ENCODE peak calls at places on chromosomes 16 and 17, in six cellular contexts. T, R, L, K, B and F are unnamed samples.

GRCh38 chr17:57284984-57285646 is 28.8 kb downstream of the MSI2 start:
- DNase-seq in T (no peak), K (no peak), L (no peak), B (no peak), R (peak), F (no peak)

GRCh38 chr17:62653831-62654829 is 26.7 kb downstream of the MRC2 start:
- DNase-seq in T (peak), K (peak), B (peak), R (peak), L (peak), F (no peak)

GRCh38 chr16:11672206-11673090 is 4.2 kb downstream of the SNN start:
- DNase-seq in T (peak), L (peak), K (no peak), B (no peak), R (no peak), F (no peak)

GRCh38 chr17:12047977-12048376 is 27.3 kb downstream of the MAP2K4 start:
- DNase-seq in K (no peak), R (no peak), T (no peak), L (no peak), B (no peak), F (no peak)

GRCh38 chr17:60909405-60909804 is 231.8 kb downstream of the BCAS3 start:
- DNase-seq in B (no peak), K (no peak), L (no peak), T (no peak), R (no peak), F (no peak)

GRCh38 chr17:76139801-76140660 is 1.0 kb downstream of the FOXJ1 start:
- DNase-seq in K (peak), B (no peak), T (no peak), R (peak), L (no peak), F (no peak)

GRCh38 chr16:733382-734207 is 6.7 kb downstream of the HAGHL start:
- DNase-seq in T (no peak), R (peak), K (no peak), L (no peak), B (no peak), F (no peak)

GRCh38 chr17:50064253-50064991 is 8.5 kb downstream of the ITGA3 start:
- DNase-seq in K (peak), R (peak), B (peak), L (no peak), T (peak), F (peak)

GRCh38 chr17:8463089-8463488 is 27.4 kb downstream of the NDEL1 start:
- DNase-seq in T (no peak), K (no peak), B (no peak), L (no peak), R (no peak), F (no peak)

GRCh38 chr17:17849863-17850373 is 13.1 kb upstream of the SREBF1 start:
- DNase-seq in L (peak), B (no peak), K (no peak), T (no peak), R (peak), F (no peak)

GRCh38 chr17:56678249-56679144 is 85.0 kb downstream of the NOG start:
- DNase-seq in K (no peak), L (no peak), B (no peak), T (no peak), R (peak), F (no peak)

GRCh38 chr17:6110592-6110991 is 40.4 kb downstream of the WSCD1 start:
- DNase-seq in K (no peak), B (no peak), T (no peak), R (no peak), L (no peak), F (peak)

GRCh38 chr17:15422392-15422957 is 44.9 kb downstream of the CDRT4 start:
- DNase-seq in R (no peak), K (no peak), L (no peak), T (no peak), B (no peak), F (no peak)

GRCh38 chr17:14427914-14428639 is 127.2 kb downstream of the HS3ST3B1 start:
- DNase-seq in T (no peak), B (no peak), L (no peak), K (no peak), R (no peak), F (no peak)

GRCh38 chr17:76156662-76156991 is 15.6 kb upstream of the FOXJ1 start:
- DNase-seq in L (no peak), R (no peak), K (no peak), T (no peak), B (no peak), F (no peak)

GRCh38 chr17:3989156-3989886 is 25.1 kb upstream of the ATP2A3 start:
- DNase-seq in B (no peak), T (no peak), R (no peak), K (peak), L (no peak), F (no peak)

GRCh38 chr16:31513126-31513525 is 4.9 kb upstream of the RUSF1 start:
- DNase-seq in L (no peak), R (no peak), T (no peak), B (no peak), K (no peak), F (peak)

GRCh38 chr16:24499193-24499814 is 40.1 kb upstream of the RBBP6 start:
- DNase-seq in K (peak), T (no peak), L (no peak), R (peak), B (no peak), F (peak)

GRCh38 chr16:69669577-69669976 is 56.8 kb downstream of the NQO1 start:
- DNase-seq in R (no peak), B (no peak), T (no peak), L (no peak), K (no peak), F (no peak)

GRCh38 chr16:24562811-24563210 is 23.4 kb downstream of the RBBP6 start:
- DNase-seq in T (no peak), B (no peak), K (no peak), R (no peak), L (no peak), F (no peak)

GRCh38 chr17:4156750-4157381 is 13.9 kb downstream of the CYB5D2 start:
- DNase-seq in K (no peak), L (no peak), T (no peak), B (no peak), R (peak), F (no peak)

GRCh38 chr17:29412780-29413565 is 22.8 kb downstream of the TAOK1 start:
- DNase-seq in L (no peak), B (no peak), K (peak), R (no peak), T (no peak), F (peak)

GRCh38 chr16:4460936-4461249 is 13.5 kb downstream of the NMRAL1 start:
- DNase-seq in R (no peak), L (no peak), B (no peak), T (no peak), K (no peak), F (no peak)

GRCh38 chr17:28497931-28498330 is 8.2 kb upstream of the FOXN1 start:
- DNase-seq in L (no peak), K (no peak), T (no peak), B (peak), R (peak), F (peak)

GRCh38 chr16:1979271-1980025 is 1.8 kb downstream of the NOXO1 start:
- DNase-seq in K (peak), R (peak), T (no peak), L (no peak), B (peak), F (peak)

GRCh38 chr16:46688101-46688656 is 799 bp downstream of the VPS35 start:
- DNase-seq in R (no peak), K (no peak), B (peak), T (no peak), L (peak), F (no peak)

GRCh38 chr16:1288813-1289479 is 20.5 kb upstream of the UBE2I start:
- DNase-seq in R (peak), B (no peak), L (no peak), K (no peak), T (no peak), F (no peak)

GRCh38 chr17:78127240-78127887 is 1.2 kb downstream of the TMC6 start:
- DNase-seq in K (peak), T (peak), L (peak), B (no peak), R (peak), F (no peak)

DNA sequence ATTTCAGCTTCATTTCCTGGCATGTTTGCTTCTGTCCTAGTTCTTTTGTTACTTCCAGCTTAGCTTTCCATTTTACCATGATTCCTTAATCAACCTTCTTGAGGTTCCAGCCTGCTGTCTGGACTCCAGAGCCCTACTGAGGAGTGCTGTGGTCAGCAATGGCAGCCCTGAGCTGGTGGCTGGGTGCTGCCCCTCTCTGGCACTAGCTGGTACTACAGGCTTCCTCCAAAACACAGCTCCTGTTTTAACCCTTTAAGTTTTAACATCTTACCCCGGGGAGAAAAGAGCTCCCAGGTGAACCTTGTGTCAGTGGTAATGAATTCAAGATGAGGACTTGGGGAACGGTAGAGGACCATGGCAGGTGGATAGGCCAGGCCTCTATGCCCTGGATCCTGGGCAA is 395.5 kb downstream of the TMEM114 start:
- DNase-seq in K (no peak), T (no peak), B (no peak), R (peak), L (no peak), F (no peak)
- TF ChIP-seq CTCF in K (no peak), T (no peak), B (no peak), R (peak), L (peak), F (no peak)

DNA sequence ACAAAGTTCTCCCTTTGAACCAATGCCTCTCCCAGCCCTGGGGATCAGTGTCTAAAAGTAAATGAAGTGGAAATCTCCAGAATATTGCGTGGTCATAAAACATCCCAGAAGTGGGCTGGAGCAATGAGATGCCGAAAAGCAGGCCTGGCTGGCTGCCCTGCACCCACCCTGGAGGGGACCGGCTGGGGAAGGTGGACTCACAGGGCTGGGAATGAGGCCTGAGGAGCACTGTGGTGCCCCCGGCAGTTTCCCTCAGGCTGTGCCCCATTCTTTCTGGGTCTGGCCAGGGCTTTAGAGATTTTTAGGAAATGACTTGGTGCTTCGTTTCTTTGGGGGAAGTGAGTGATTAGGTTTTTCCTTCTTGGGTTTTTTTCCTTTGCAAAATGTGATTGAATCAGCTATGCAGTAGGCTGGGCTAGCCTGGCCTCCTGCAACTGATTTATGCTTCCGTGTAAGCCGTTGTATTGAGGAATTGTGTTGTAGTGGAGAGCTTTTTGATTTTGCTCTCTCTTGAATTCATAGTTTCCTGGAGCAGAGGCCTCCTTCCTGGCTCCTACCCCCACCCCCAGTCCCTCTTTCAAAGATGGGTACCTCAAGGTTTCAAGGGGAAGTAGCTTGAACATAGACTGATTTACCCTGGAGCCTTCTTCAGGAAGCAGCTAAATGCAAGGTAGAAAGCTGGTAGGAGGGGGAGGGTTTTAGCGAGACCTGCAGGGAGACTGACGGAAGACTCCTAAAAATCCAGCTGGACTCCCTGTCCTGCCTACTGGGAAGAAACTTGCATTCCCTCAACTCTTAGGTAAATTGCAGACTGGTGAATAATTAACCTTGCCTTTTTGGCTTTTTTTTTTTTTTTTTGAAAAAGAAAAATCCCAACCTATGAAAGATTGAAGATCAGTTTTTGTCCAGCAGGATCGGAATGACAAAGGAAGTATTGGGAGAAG is 170.3 kb downstream of the RAB11FIP4 start:
- DNase-seq in T (no peak), K (no peak), B (no peak), R (no peak), L (no peak), F (no peak)
- H3K27ac ChIP-seq in T (peak), K (peak), B (peak), R (no peak), L (no peak), F (peak)

GRCh38 chr17:58541249-58541648 is 26.8 kb upstream of the MTMR4 start:
- DNase-seq in T (no peak), K (no peak), B (no peak), L (no peak), R (peak), F (no peak)
- TF ChIP-seq CTCF in T (no peak), K (peak), B (no peak), L (no peak), R (peak), F (no peak)

GRCh38 chr17:916315-916714 is 63.3 kb downstream of the NXN start:
- DNase-seq in T (no peak), L (no peak), K (no peak), B (no peak), R (no peak), F (no peak)
- H3K27ac ChIP-seq in T (peak), L (peak), K (no peak), B (peak), R (peak), F (peak)

GRCh38 chr16:27242868-27243590 is 25.5 kb downstream of the NSMCE1 start:
- DNase-seq in T (peak), L (no peak), K (peak), B (no peak), R (peak), F (no peak)
- TF ChIP-seq CTCF in T (no peak), L (no peak), K (no peak), B (no peak), R (no peak), F (no peak)

GRCh38 chr17:1803280-1803679 is 26.4 kb downstream of the SMYD4 start:
- DNase-seq in R (no peak), T (no peak), B (no peak), K (peak), L (no peak), F (no peak)

GRCh38 chr17:1796800-1797199 is 32.9 kb downstream of the SMYD4 start:
- DNase-seq in L (peak), T (no peak), R (no peak), K (no peak), B (no peak), F (no peak)

GRCh38 chr17:1802429-1802828 is 27.3 kb downstream of the SMYD4 start:
- DNase-seq in B (no peak), T (no peak), R (no peak), L (no peak), K (no peak), F (no peak)

GRCh38 chr17:1797323-1797722 is 32.4 kb downstream of the SMYD4 start:
- DNase-seq in T (no peak), K (no peak), R (no peak), L (no peak), B (no peak), F (no peak)

GRCh38 chr17:1800240-1800639 is 29.5 kb downstream of the SMYD4 start:
- DNase-seq in B (no peak), K (peak), L (peak), T (no peak), R (no peak), F (no peak)
- H3K27ac ChIP-seq in B (no peak), K (no peak), L (peak), T (peak), R (no peak), F (peak)

GRCh38 chr17:80677214-80677756 is 132.6 kb downstream of the RPTOR start:
- DNase-seq in T (no peak), B (no peak), R (no peak), L (no peak), K (no peak), F (no peak)

GRCh38 chr17:80676564-80676963 is 131.9 kb downstream of the RPTOR start:
- DNase-seq in L (no peak), B (no peak), R (peak), K (no peak), T (no peak), F (no peak)

GRCh38 chr17:80679816-80680215 is 135.2 kb downstream of the RPTOR start:
- DNase-seq in R (peak), K (no peak), L (no peak), B (no peak), T (no peak), F (no peak)

GRCh38 chr17:80676096-80676466 is 131.4 kb downstream of the RPTOR start:
- DNase-seq in L (no peak), B (no peak), T (no peak), K (no peak), R (no peak), F (no peak)

DNA sequence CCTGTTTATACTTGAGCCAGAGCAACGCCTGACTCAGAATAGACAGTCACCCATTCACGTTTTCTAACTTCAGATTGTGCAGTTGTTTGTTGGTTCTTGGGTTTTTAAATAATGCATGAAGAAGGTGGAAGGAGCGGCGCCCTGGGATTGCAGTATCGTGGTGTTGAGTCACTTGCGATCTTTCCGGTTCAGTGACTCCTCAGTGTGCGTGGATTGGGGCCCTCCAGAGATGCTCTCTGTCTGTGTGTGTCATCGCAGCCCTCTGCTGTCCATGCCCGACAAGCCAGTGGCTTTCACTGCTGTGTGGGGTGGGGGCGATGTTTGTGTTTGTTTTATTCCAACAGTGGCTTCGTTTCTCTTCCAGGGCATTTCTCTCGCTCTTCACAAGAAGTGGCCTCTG is 134.0 kb downstream of the RPTOR start:
- DNase-seq in B (no peak), L (no peak), R (peak), T (no peak), K (no peak), F (peak)
- TF ChIP-seq CTCF in B (no peak), L (no peak), R (peak), T (no peak), K (no peak), F (no peak)

GRCh38 chr16:88923450-88923849 is 53.6 kb downstream of the CBFA2T3 start:
- DNase-seq in R (no peak), B (no peak), L (no peak), K (no peak), T (no peak), F (no peak)

GRCh38 chr16:88922114-88922825 is 54.7 kb downstream of the CBFA2T3 start:
- DNase-seq in B (peak), R (peak), L (peak), T (peak), K (peak), F (peak)

GRCh38 chr16:88920618-88921602 is 54.5 kb upstream of the PABPN1L start:
- DNase-seq in B (peak), T (peak), K (no peak), L (peak), R (no peak), F (peak)

GRCh38 chr16:88922826-88923410 is 54.1 kb downstream of the CBFA2T3 start:
- DNase-seq in T (no peak), R (no peak), L (no peak), K (no peak), B (no peak), F (no peak)

GRCh38 chr16:88921603-88921995 is 55.1 kb upstream of the PABPN1L start:
- DNase-seq in K (no peak), B (no peak), L (no peak), T (no peak), R (no peak), F (no peak)
- H3K27ac ChIP-seq in K (peak), B (peak), L (peak), T (peak), R (no peak), F (peak)